ENCODE peak calls at places on chromosome 9, in nine cellular contexts. Q is neural progenitor cell; E is cardiac fibroblast; N is NCI-H510A treated with DMSO at 0.1 percent for 48 hours; S is activated effector memory CD4-positive, alpha-beta T cell treated with Interleukin-2 at 50 U/mL for 16 hours; J is NCI-H1092; C is left cardiac atrium; W is activated CD4-positive, alpha-beta T cell treated with anti-CD3 and anti-CD28 coated beads for 24 hours; H is NCI-H774. O is an unnamed sample.

GRCh38 chr9:69153707-69154521 is 20.2 kb upstream of the TJP2 start:
- DNase-seq in Q (no peak), E (no peak), N (peak; percentile 64), S (no peak), J (no peak), C (no peak), W (no peak), H (no peak), O (no peak)

GRCh38 chr9:111916234-111916645 is 19.6 kb downstream of the UGCG start:
- DNase-seq in Q (no peak), E (no peak), N (no peak), S (no peak), J (no peak), C (no peak), W (peak; percentile 18), H (no peak), O (no peak)

GRCh38 chr9:21933865-21934264 is 60.3 kb downstream of the CDKN2A start:
- DNase-seq in Q (no peak), E (peak; percentile 73), N (no peak), S (no peak), J (no peak), C (no peak), W (no peak), H (no peak), O (no peak)

GRCh38 chr9:76912631-76913275 is 6.8 kb upstream of the PRUNE2 start:
- DNase-seq in Q (no peak), E (peak; percentile 79), N (peak; percentile 67), S (no peak), J (no peak), C (no peak), W (no peak), H (no peak), O (no peak)

GRCh38 chr9:80467632-80468031 is 895.9 kb downstream of the TLE4 start:
- DNase-seq in Q (no peak), E (peak; percentile 43), N (no peak), S (no peak), J (no peak), C (peak; percentile 23), W (no peak), H (no peak), O (no peak)

GRCh38 chr9:123954518-123954917 is 24.6 kb upstream of the DENND1A start:
- DNase-seq in Q (no peak), E (no peak), N (no peak), S (no peak), J (no peak), C (no peak), W (no peak), H (no peak), O (no peak)

GRCh38 chr9:99809586-99810357 is 11.9 kb upstream of the NR4A3 start:
- DNase-seq in Q (no peak), E (peak; percentile 43), N (no peak), S (no peak), J (no peak), C (no peak), W (no peak), H (no peak), O (no peak)

GRCh38 chr9:101479337-101480045 is 43.9 kb upstream of the ALDOB start:
- DNase-seq in Q (no peak), E (no peak), N (peak; percentile 55), S (no peak), J (no peak), C (no peak), W (no peak), H (no peak), O (no peak)

GRCh38 chr9:124278054-124278540 is 20.3 kb downstream of the NEK6 start:
- DNase-seq in Q (no peak), E (no peak), N (no peak), S (no peak), J (no peak), C (no peak), W (no peak), H (no peak), O (no peak)

GRCh38 chr9:105510024-105510423 is 47.9 kb upstream of the FKTN start:
- DNase-seq in Q (no peak), E (peak; percentile 84), N (no peak), S (no peak), J (no peak), C (no peak), W (no peak), H (no peak), O (no peak)

GRCh38 chr9:135341612-135342169 is 137.9 kb upstream of the PPP1R26 start:
- DNase-seq in Q (no peak), E (no peak), N (no peak), S (no peak), J (no peak), C (peak; percentile 3), W (no peak), H (no peak), O (no peak)

GRCh38 chr9:36037580-36038169 is 962 bp downstream of the RECK start:
- DNase-seq in Q (no peak), E (peak; percentile 55), N (no peak), S (no peak), J (no peak), C (no peak), W (no peak), H (no peak), O (no peak)

GRCh38 chr9:37529111-37529510 is 43.4 kb downstream of the POLR1E start:
- DNase-seq in Q (no peak), E (no peak), N (peak; percentile 83), S (peak; percentile 70), J (no peak), C (no peak), W (peak; percentile 52), H (no peak), O (peak; percentile 74)

GRCh38 chr9:98916660-98917059 is 27.0 kb upstream of the COL15A1 start:
- DNase-seq in Q (peak; percentile 68), E (no peak), N (no peak), S (no peak), J (no peak), C (peak; percentile 69), W (no peak), H (no peak), O (no peak)

GRCh38 chr9:12956805-12957204 is 182.0 kb downstream of the LURAP1L start:
- DNase-seq in Q (no peak), E (peak; percentile 48), N (no peak), S (no peak), J (no peak), C (no peak), W (no peak), H (no peak), O (no peak)

GRCh38 chr9:112969730-112970129 is 42.3 kb downstream of the ZNF883 start:
- DNase-seq in Q (no peak), E (no peak), N (no peak), S (no peak), J (no peak), C (no peak), W (no peak), H (no peak), O (no peak)

GRCh38 chr9:120235081-120235480 is 344.9 kb downstream of the CDK5RAP2 start:
- DNase-seq in Q (no peak), E (no peak), N (no peak), S (no peak), J (peak; percentile 12), C (no peak), W (no peak), H (no peak), O (no peak)

GRCh38 chr9:123552530-123552929 is 196.5 kb downstream of the CRB2 start:
- DNase-seq in Q (no peak), E (no peak), N (no peak), S (no peak), J (no peak), C (no peak), W (no peak), H (no peak), O (no peak)

GRCh38 chr9:76576344-76576743 is 117.4 kb downstream of the GCNT1 start:
- DNase-seq in Q (no peak), E (peak; percentile 91), N (no peak), S (peak; percentile 10), J (no peak), C (no peak), W (peak; percentile 23), H (no peak), O (no peak)

GRCh38 chr9:136075134-136075841 is 19.8 kb downstream of the NACC2 start:
- DNase-seq in Q (peak; percentile 1), E (no peak), N (no peak), S (no peak), J (no peak), C (peak; percentile 16), W (no peak), H (no peak), O (no peak)

GRCh38 chr9:130143974-130144373 is 28.2 kb upstream of the NCS1 start:
- DNase-seq in Q (peak; percentile 54), E (peak; percentile 44), N (no peak), S (no peak), J (no peak), C (peak; percentile 67), W (no peak), H (no peak), O (no peak)

GRCh38 chr9:128341435-128341849 is 1.1 kb downstream of the SLC27A4 start:
- DNase-seq in Q (peak; percentile 81), E (peak; percentile 77), N (peak; percentile 83), S (peak; percentile 53), J (peak; percentile 38), C (peak; percentile 65), W (peak; percentile 48), H (peak; percentile 55), O (peak; percentile 61)

GRCh38 chr9:137034709-137035506 is 3.0 kb upstream of the FUT7 start:
- DNase-seq in Q (peak; percentile 92), E (peak; percentile 85), N (peak; percentile 90), S (peak; percentile 78), J (peak; percentile 83), C (peak; percentile 78), W (peak; percentile 83), H (peak; percentile 87), O (peak; percentile 90)

GRCh38 chr9:8241201-8241600 is 441.6 kb upstream of the DMAC1 start:
- DNase-seq in Q (no peak), E (no peak), N (no peak), S (no peak), J (no peak), C (no peak), W (no peak), H (no peak), O (no peak)

GRCh38 chr9:123416171-123416570 is 60.2 kb downstream of the CRB2 start:
- DNase-seq in Q (no peak), E (no peak), N (no peak), S (no peak), J (no peak), C (peak; percentile 4), W (no peak), H (no peak), O (no peak)

GRCh38 chr9:124695280-124695890 is 75.7 kb downstream of the NR6A1 start:
- DNase-seq in Q (peak; percentile 15), E (peak; percentile 71), N (no peak), S (no peak), J (no peak), C (no peak), W (no peak), H (no peak), O (no peak)